ENCODE peak calls at places on chromosomes 1 and 21, in five cellular contexts. G is upper lobe of left lung; X is upper lobe of right lung; R is AG04450; U is CD4-positive, alpha-beta T cell. O is an unnamed sample.

GRCh38 chr21:34105947-34106541 is 32.7 kb downstream of the MRPS6 start:
- DNase-seq in G (no peak), X (no peak), R (no peak), U (no peak), O (no peak)

GRCh38 chr1:234083460-234083859 is 179.0 kb downstream of the SLC35F3 start:
- DNase-seq in G (no peak), X (no peak), R (no peak), U (no peak), O (no peak)

GRCh38 chr1:97006044-97006676 is 284.6 kb downstream of the PTBP2 start:
- DNase-seq in G (no peak), X (no peak), R (peak; percentile 30), U (no peak), O (no peak)

GRCh38 chr21:34213959-34214358 is 140.6 kb downstream of the MRPS6 start:
- DNase-seq in G (no peak), X (no peak), R (no peak), U (no peak), O (no peak)

GRCh38 chr1:161721738-161722343 is 497 bp downstream of the FCRLB start:
- DNase-seq in G (no peak), X (no peak), R (no peak), U (no peak), O (peak; percentile 97)

GRCh38 chr1:100703052-100703451 is 16.5 kb upstream of the VCAM1 start:
- DNase-seq in G (no peak), X (no peak), R (no peak), U (no peak), O (no peak)

GRCh38 chr1:48073773-48074172 is 76.6 kb upstream of the TRABD2B start:
- DNase-seq in G (no peak), X (no peak), R (no peak), U (no peak), O (no peak)

GRCh38 chr1:51897699-51898031 is 19.1 kb upstream of the NRDC start:
- DNase-seq in G (no peak), X (no peak), R (peak; percentile 85), U (no peak), O (peak; percentile 71)

GRCh38 chr21:31284797-31285397 is 59.2 kb downstream of the TIAM1 start:
- DNase-seq in G (no peak), X (no peak), R (no peak), U (no peak), O (peak; percentile 36)

GRCh38 chr1:107243461-107243860 is 102.6 kb downstream of the NTNG1 start:
- DNase-seq in G (no peak), X (no peak), R (no peak), U (no peak), O (no peak)

GRCh38 chr1:7479544-7479943 is 291.6 kb upstream of the VAMP3 start:
- DNase-seq in G (no peak), X (no peak), R (no peak), U (no peak), O (peak; percentile 52)

GRCh38 chr21:34574984-34575529 is 39.9 kb downstream of the RCAN1 start:
- DNase-seq in G (no peak), X (no peak), R (no peak), U (no peak), O (no peak)

DNA sequence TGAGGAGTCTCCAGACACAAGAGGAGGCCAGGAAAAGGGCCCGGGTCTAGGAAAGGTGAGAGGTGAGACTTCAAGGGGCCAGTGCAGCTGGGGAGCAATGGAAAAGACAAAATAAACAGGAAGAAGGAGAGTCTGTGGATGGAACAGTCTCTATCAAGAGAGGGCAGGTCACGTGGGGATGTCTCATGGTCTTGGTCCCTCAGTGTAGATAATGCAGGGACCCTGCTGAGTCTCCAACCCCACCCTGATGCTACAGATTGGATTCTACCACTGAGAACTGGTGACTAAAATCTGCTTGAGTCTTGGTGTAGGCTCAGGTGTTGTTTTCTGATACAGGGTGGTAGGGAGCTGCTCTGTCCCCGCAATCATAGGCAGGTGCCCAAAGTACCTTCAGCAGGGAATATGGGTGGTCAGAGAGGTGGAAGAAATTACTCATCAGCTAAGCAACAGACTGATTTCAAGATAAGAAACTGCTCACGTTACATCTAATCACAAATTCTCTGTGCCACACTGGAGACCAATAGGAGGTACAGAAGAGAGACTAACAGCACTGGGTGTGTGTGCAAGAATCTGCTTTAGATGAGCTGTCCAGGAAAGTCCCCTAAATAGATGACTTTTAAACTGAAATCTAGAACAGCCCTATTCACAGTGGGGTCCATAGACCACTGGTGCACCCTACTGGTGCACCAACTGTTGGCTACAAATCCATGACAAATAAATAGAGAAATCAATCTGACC is 101.5 kb upstream of the TLR5 start:
- DNase-seq in G (no peak), X (no peak), R (no peak), U (no peak), O (no peak)
- TF ChIP-seq CTCF in G (no peak), X (peak; percentile 27), R (peak; percentile 48), U (peak; percentile 14), O (peak; percentile 49)

GRCh38 chr1:8571200-8571984 is 246.0 kb downstream of the RERE start:
- DNase-seq in G (no peak), X (no peak), R (no peak), U (no peak), O (no peak)
- TF ChIP-seq CTCF in G (no peak), X (peak; percentile 52), R (peak; percentile 61), U (peak; percentile 19), O (peak; percentile 67)

GRCh38 chr1:29876902-29877301 is 640.6 kb downstream of the PTPRU start:
- DNase-seq in G (no peak), X (no peak), R (no peak), U (no peak), O (no peak)
- TF ChIP-seq CTCF in G (no peak), X (no peak), R (no peak), U (no peak), O (no peak)

DNA sequence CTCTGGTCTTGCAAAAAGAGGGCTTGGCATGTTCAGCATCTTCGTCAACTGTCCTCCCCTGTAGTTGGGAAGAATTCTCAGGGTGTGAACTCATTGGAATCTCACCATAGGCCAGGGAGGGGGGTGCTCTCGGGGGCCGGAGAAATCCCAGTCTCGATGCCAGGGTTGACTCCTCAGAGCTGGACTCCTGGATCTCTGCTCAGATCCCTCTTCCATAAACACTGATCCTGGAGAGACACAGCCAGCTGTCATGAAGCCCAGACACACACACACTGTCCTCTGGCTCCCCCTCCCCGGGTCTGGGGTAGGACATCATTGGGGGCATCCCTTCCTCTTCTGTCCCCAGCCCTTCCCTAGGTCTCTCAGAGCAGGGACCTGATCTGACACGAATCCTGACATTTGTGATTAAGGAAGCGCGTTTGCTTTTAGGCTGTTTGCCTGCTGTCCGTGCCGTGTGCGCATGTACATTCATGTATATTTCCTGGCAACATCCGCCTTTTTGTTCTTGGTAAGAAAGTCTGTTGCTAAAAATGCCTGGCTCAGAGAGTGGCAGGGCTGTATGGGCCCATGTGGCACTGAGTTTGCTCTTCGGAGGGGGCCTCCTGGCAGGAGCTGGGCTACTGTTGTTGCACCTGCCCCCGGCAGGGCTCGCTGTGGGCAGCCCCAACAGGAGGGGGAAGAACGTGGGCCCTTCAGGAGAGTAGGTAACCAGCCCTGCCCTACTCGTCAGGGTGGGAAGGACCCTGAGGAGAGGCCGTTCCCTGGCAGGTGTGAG is 45.4 kb upstream of the SELENON start:
- DNase-seq in G (no peak), X (no peak), R (no peak), U (peak; percentile 47), O (peak; percentile 74)
- TF ChIP-seq CTCF in G (no peak), X (no peak), R (no peak), U (peak; percentile 15), O (no peak)

GRCh38 chr1:94398356-94398755 is 19.8 kb upstream of the ABCD3 start:
- DNase-seq in G (no peak), X (no peak), R (no peak), U (no peak), O (no peak)

GRCh38 chr1:94395231-94395630 is 23.0 kb upstream of the ABCD3 start:
- DNase-seq in G (no peak), X (no peak), R (no peak), U (no peak), O (no peak)

GRCh38 chr1:94394247-94394646 is 23.9 kb upstream of the ABCD3 start:
- DNase-seq in G (no peak), X (no peak), R (no peak), U (no peak), O (no peak)

GRCh38 chr1:94395748-94396309 is 22.4 kb upstream of the ABCD3 start:
- DNase-seq in G (no peak), X (no peak), R (no peak), U (no peak), O (no peak)

DNA sequence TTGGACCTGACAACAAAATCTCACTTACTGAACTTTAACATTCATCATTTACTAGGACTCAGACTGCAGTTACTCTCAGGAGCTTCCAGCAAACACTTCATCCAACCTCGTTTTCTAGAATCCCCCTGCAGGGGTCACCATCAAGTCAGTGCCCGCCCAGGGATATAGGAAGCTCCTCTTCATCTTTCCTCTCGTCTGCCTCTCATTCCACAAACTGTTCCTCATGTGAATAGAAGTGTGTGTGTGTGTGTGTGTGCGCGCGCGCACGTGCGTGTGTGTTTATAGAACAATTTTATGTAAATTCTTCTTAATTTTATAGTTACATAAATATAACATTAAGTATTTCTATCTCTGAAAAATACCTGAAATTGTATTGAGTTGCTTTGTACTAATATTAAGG is 21.8 kb upstream of the ABCD3 start:
- DNase-seq in G (peak; percentile 62), X (no peak), R (no peak), U (no peak), O (no peak)
- TF ChIP-seq CTCF in G (no peak), X (no peak), R (peak; percentile 20), U (no peak), O (no peak)

GRCh38 chr21:28699186-28699585 is 293.5 kb downstream of the LTN1 start:
- DNase-seq in G (no peak), X (no peak), R (no peak), U (no peak), O (no peak)

GRCh38 chr21:28704746-28705145 is 287.9 kb downstream of the LTN1 start:
- DNase-seq in G (no peak), X (no peak), R (no peak), U (no peak), O (no peak)

GRCh38 chr21:28705616-28706015 is 287.1 kb downstream of the LTN1 start:
- DNase-seq in G (no peak), X (no peak), R (no peak), U (no peak), O (no peak)

GRCh38 chr21:28699591-28700259 is 293.0 kb downstream of the LTN1 start:
- DNase-seq in G (no peak), X (no peak), R (no peak), U (no peak), O (no peak)
- TF ChIP-seq CTCF in G (no peak), X (no peak), R (no peak), U (no peak), O (no peak)

O was measured in osteoblast.